ENCODE peak calls at places on chromosomes 16 and 17, in five cellular contexts. C is MM.1S, W is HCT116, O is GM23248, G is PC-3. B is an unnamed sample.

GRCh38 chr17:48907713-48908046 is 527 bp upstream of the UBE2Z start:
- DNase-seq in C (peak), W (no peak), O (peak), G (peak), B (no peak)

GRCh38 chr16:69938981-69939820 is 11.9 kb upstream of the CLEC18A start:
- DNase-seq in C (no peak), W (no peak), O (no peak), G (no peak), B (no peak)

GRCh38 chr16:19223235-19223847 is 55.3 kb downstream of the SYT17 start:
- DNase-seq in C (peak), W (peak), O (peak), G (peak), B (peak)

GRCh38 chr17:61496957-61497653 is 44.9 kb downstream of the TBX4 start:
- DNase-seq in C (no peak), W (no peak), O (no peak), G (no peak), B (no peak)

GRCh38 chr17:38926290-38927070 is 1.1 kb downstream of the LASP1NB start:
- DNase-seq in C (peak), W (no peak), O (no peak), G (no peak), B (no peak)

GRCh38 chr16:71923941-71924690 is 28.8 kb downstream of the IST1 start:
- DNase-seq in C (no peak), W (no peak), O (peak), G (peak), B (no peak)

GRCh38 chr16:88503771-88504488 is 50.9 kb downstream of the ZFPM1 start:
- DNase-seq in C (no peak), W (no peak), O (no peak), G (no peak), B (no peak)

GRCh38 chr16:57971848-57972247 is 920 bp upstream of the CNGB1 start:
- DNase-seq in C (no peak), W (no peak), O (no peak), G (no peak), B (no peak)

GRCh38 chr16:73228649-73229048 is 180.7 kb upstream of the ZFHX3 start:
- DNase-seq in C (no peak), W (no peak), O (peak), G (no peak), B (no peak)

GRCh38 chr16:29857133-29857760 is 5.8 kb downstream of the CDIPT start:
- DNase-seq in C (no peak), W (no peak), O (peak), G (no peak), B (no peak)

GRCh38 chr16:69326172-69326873 is 4.1 kb downstream of the PDF start:
- DNase-seq in C (no peak), W (no peak), O (no peak), G (no peak), B (no peak)

GRCh38 chr17:63698381-63698885 is 1.5 kb downstream of the LIMD2 start:
- DNase-seq in C (peak), W (no peak), O (no peak), G (no peak), B (no peak)

GRCh38 chr17:410674-411401 is 58.2 kb upstream of the RPH3AL start:
- DNase-seq in C (no peak), W (no peak), O (peak), G (no peak), B (peak)

GRCh38 chr16:20944861-20945390 is 44.4 kb downstream of the LYRM1 start:
- DNase-seq in C (peak), W (no peak), O (peak), G (peak), B (no peak)

GRCh38 chr17:28763804-28764266 is 20.0 kb downstream of the TRAF4 start:
- DNase-seq in C (peak), W (peak), O (peak), G (peak), B (peak)

GRCh38 chr17:75624714-75625345 is 8.4 kb upstream of the SMIM5 start:
- DNase-seq in C (no peak), W (no peak), O (no peak), G (no peak), B (no peak)

GRCh38 chr16:87127061-87127765 is 190.0 kb downstream of the C16orf95 start:
- DNase-seq in C (no peak), W (no peak), O (no peak), G (no peak), B (no peak)

GRCh38 chr16:84042879-84043485 is 387 bp upstream of the SLC38A8 start:
- DNase-seq in C (no peak), W (no peak), O (no peak), G (no peak), B (peak)

GRCh38 chr17:83056583-83057396 is 22.6 kb upstream of the METRNL start:
- DNase-seq in C (no peak), W (no peak), O (peak), G (peak), B (peak)

GRCh38 chr16:648071-648785 is 937 bp upstream of the WDR90 start:
- DNase-seq in C (peak), W (no peak), O (peak), G (no peak), B (peak)

DNA sequence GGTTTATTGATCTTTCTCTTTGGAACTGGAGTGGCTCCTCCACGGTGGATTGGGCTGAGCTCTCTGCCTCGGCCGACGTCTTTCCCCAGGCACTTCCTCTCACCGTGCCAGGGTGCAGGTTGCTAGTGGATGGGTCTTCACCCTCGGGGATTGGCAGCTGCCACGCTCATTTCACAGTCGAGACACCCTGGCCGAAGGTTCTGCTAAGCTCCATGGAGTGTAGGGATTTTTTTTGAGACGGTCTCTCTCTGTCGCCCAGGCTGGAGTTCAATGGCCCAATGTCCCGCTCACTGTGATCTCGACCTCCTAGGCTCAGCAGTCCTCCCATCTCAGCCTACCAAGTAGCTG is 280.8 kb downstream of the SEC14L1 start:
- DNase-seq in C (no peak), W (no peak), O (no peak), G (no peak), B (no peak)
- H3K9ac ChIP-seq in C (no peak), W (no peak), O (no peak), G (peak), B (no peak)

DNA sequence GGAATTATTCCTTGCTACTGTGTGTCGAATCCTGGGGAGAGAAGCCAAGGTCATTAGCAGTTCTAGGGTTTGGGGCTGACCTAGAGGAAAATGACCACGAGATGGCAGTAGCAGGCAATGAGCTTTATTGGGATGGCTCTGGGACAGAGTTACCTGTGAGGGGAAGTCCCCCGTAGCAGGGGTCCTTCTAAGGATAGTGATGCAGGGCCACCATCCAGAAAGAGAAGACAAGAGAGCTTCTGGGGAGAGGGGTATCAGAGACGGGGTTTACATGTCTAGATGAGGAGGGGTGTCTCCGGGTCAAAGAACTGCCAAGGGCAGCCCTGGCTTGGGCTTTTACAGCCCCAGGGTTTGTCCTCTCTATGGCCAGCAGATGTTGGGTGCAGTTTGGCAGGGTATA is 6.4 kb upstream of the GGT6 start:
- DNase-seq in C (peak), W (peak), O (peak), G (peak), B (peak)
- TF ChIP-seq EZH2phosphoT487 in C (no peak), W (no peak), O (no peak), G (no peak), B (no peak)

GRCh38 chr17:50882851-50883250 is 16.7 kb upstream of the TOB1 start:
- DNase-seq in C (no peak), W (peak), O (peak), G (peak), B (no peak)

GRCh38 chr17:50887705-50888245 is 21.6 kb upstream of the TOB1 start:
- DNase-seq in C (no peak), W (no peak), O (no peak), G (no peak), B (no peak)

GRCh38 chr17:50884354-50885311 is 18.5 kb upstream of the TOB1 start:
- DNase-seq in C (no peak), W (no peak), O (no peak), G (no peak), B (no peak)

GRCh38 chr17:50881182-50881581 is 15.0 kb upstream of the TOB1 start:
- DNase-seq in C (no peak), W (no peak), O (no peak), G (no peak), B (no peak)

DNA sequence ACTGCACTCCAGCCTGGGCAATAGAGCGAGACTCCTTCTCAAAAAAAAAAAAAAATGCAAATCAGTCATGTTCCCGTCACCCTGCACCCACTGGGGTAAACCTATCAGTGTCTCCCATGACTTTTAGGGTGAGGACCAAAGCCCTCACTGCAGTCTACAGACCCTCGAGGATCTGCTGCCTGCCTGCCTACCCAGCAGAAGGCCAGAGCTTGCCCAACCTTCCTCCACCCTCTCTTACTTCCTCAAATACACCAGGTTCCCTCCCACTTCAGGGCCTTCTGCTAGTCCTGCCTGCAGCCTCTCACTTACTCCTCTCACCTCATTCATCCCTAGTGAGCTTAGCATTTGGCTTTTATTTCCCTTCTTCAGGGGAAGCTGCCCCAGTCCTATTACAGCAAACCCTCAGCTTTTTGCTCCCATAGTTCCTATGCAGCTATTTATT is 17.7 kb upstream of the TOB1 start:
- DNase-seq in C (no peak), W (no peak), O (no peak), G (no peak), B (no peak)
- H3K9ac ChIP-seq in C (no peak), W (no peak), O (no peak), G (no peak), B (no peak)

DNA sequence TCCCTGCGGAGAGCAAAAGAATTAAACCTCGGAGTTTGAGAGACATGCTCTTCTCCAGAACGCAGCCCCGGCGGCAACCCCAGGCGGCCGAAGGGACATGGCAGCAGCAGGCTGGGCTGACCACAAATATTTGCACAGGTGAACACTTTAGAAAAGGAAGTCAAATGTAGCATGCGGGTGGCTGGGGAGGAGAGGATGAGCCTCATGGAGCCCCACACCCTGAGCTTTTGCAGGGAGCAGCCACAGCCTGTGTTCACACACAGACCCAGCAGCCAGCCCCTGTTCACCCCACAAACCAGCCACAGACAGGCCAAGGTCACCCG is 17.8 kb downstream of the HS3ST6 start:
- DNase-seq in C (peak), W (no peak), O (no peak), G (no peak), B (no peak)
- TF ChIP-seq EZH2phosphoT487 in C (no peak), W (no peak), O (no peak), G (no peak), B (no peak)

GRCh38 chr17:57614742-57615141 is 130.4 kb downstream of the CCDC182 start:
- DNase-seq in C (no peak), W (no peak), O (no peak), G (no peak), B (no peak)

GRCh38 chr17:57609878-57610270 is 135.2 kb downstream of the CCDC182 start:
- DNase-seq in C (no peak), W (no peak), O (no peak), G (no peak), B (no peak)

GRCh38 chr17:57609125-57609877 is 135.8 kb downstream of the CCDC182 start:
- DNase-seq in C (no peak), W (no peak), O (no peak), G (no peak), B (no peak)

GRCh38 chr17:57615836-57616235 is 129.3 kb downstream of the CCDC182 start:
- DNase-seq in C (no peak), W (no peak), O (no peak), G (no peak), B (no peak)

GRCh38 chr17:57612202-57613071 is 132.7 kb downstream of the CCDC182 start:
- DNase-seq in C (no peak), W (no peak), O (no peak), G (no peak), B (peak)
- H3K9ac ChIP-seq in C (no peak), W (no peak), O (no peak), G (no peak), B (no peak)

GRCh38 chr17:3754458-3755334 is 31.0 kb downstream of the HASPIN start:
- DNase-seq in C (peak), W (peak), O (peak), G (peak), B (peak)
- TF ChIP-seq EZH2phosphoT487 in C (no peak), W (no peak), O (no peak), G (no peak), B (no peak)

B was measured in neural progenitor cell.